ENCODE peak calls at places on chromosomes 12 and 14, in five cellular contexts. H is HCT116, L is PC-3, I is neural progenitor cell, X is MM.1S. M is an unnamed sample.

GRCh38 chr12:53325539-53326061 is 4.2 kb upstream of the AAAS start:
- DNase-seq in I (peak; percentile 70), X (no peak), L (no peak), H (no peak), M (peak; percentile 66)

GRCh38 chr12:11863478-11863906 is 207.2 kb upstream of the BCL2L14 start:
- DNase-seq in X (no peak), H (no peak), L (no peak), I (no peak), M (peak; percentile 78)

GRCh38 chr12:126534495-126534894 is 1469.3 kb downstream of the AACS start:
- DNase-seq in I (no peak), H (no peak), L (no peak), X (no peak), M (no peak)

GRCh38 chr12:22529281-22530060 is 14.9 kb downstream of the C2CD5 start:
- DNase-seq in L (peak; percentile 55), I (peak; percentile 33), X (peak; percentile 68), H (no peak), M (peak; percentile 59)

GRCh38 chr12:125079943-125080645 is 14.9 kb downstream of the AACS start:
- DNase-seq in L (no peak), X (no peak), H (no peak), I (no peak), M (peak; percentile 92)

GRCh38 chr14:71621276-71621675 is 311.0 kb upstream of the RGS6 start:
- DNase-seq in X (no peak), I (no peak), H (no peak), L (peak; percentile 70), M (peak; percentile 23)

GRCh38 chr14:75223664-75224154 is 47.3 kb upstream of the TMED10 start:
- DNase-seq in L (no peak), X (peak; percentile 7), I (peak; percentile 79), H (no peak), M (peak; percentile 10)

GRCh38 chr12:43349863-43350262 is 202.1 kb downstream of the ADAMTS20 start:
- DNase-seq in H (peak; percentile 10), I (no peak), X (no peak), L (peak; percentile 62), M (peak; percentile 64)

GRCh38 chr14:93347850-93348249 is 868 bp downstream of the COX8C start:
- DNase-seq in L (no peak), X (no peak), I (no peak), H (no peak), M (no peak)

GRCh38 chr12:112219195-112219594 is 93.8 kb downstream of the TRAFD1 start:
- DNase-seq in H (no peak), X (no peak), L (no peak), I (no peak), M (peak; percentile 30)

GRCh38 chr12:6062427-6063378 is 61.8 kb downstream of the VWF start:
- DNase-seq in I (peak; percentile 69), L (peak; percentile 56), X (peak; percentile 48), H (no peak), M (peak; percentile 65)

GRCh38 chr12:45235087-45236025 is 19.5 kb downstream of the ANO6 start:
- DNase-seq in X (no peak), H (peak; percentile 62), L (peak; percentile 91), I (peak; percentile 24), M (peak; percentile 71)

GRCh38 chr12:93851245-93851665 is 174.1 kb downstream of the CRADD start:
- DNase-seq in I (no peak), L (no peak), X (no peak), H (no peak), M (no peak)

GRCh38 chr12:51188359-51189051 is 15.6 kb upstream of the TFCP2 start:
- DNase-seq in I (no peak), H (no peak), L (no peak), X (peak; percentile 19), M (no peak)

GRCh38 chr12:11040162-11040561 is 9.0 kb upstream of the TAS2R31 start:
- DNase-seq in X (no peak), H (no peak), I (no peak), L (no peak), M (peak; percentile 26)

GRCh38 chr12:50184261-50184660 is 17.1 kb upstream of the CERS5 start:
- DNase-seq in H (no peak), L (no peak), X (no peak), I (no peak), M (no peak)

GRCh38 chr14:63901434-63902085 is 48.8 kb downstream of the SYNE2 start:
- DNase-seq in L (no peak), I (no peak), H (no peak), X (no peak), M (peak; percentile 70)

GRCh38 chr12:55955800-55956508 is 9.9 kb downstream of the PMEL start:
- DNase-seq in L (peak; percentile 95), H (peak; percentile 88), X (no peak), I (no peak), M (peak; percentile 86)

GRCh38 chr12:52210186-52210924 is 18.5 kb upstream of the KRT80 start:
- DNase-seq in H (no peak), X (no peak), L (peak; percentile 55), I (no peak), M (peak; percentile 89)

GRCh38 chr14:31887929-31888580 is 189.0 kb upstream of the ARHGAP5 start:
- DNase-seq in L (no peak), H (no peak), I (no peak), X (no peak), M (no peak)

GRCh38 chr12:12837025-12837872 is 24.1 kb downstream of the DDX47 start:
- DNase-seq in I (peak; percentile 57), L (peak; percentile 91), H (peak; percentile 67), X (peak; percentile 27), M (peak; percentile 91)

GRCh38 chr14:56482306-56482705 is 97.3 kb upstream of the TMEM260 start:
- DNase-seq in X (no peak), L (peak; percentile 53), I (peak; percentile 76), H (peak; percentile 28), M (peak; percentile 15)

GRCh38 chr12:49603721-49604120 is 1.7 kb downstream of the FAM186B start:
- DNase-seq in L (no peak), X (no peak), H (no peak), I (no peak), M (no peak)

GRCh38 chr12:110721570-110721969 is 21.1 kb downstream of the PPP1CC start:
- DNase-seq in H (no peak), L (no peak), X (no peak), I (no peak), M (no peak)

GRCh38 chr14:25041484-25041883 is 8.5 kb downstream of the STXBP6 start:
- DNase-seq in X (no peak), L (no peak), I (no peak), H (no peak), M (no peak)

GRCh38 chr12:82474181-82474797 is 116.0 kb downstream of the METTL25 start:
- DNase-seq in I (no peak), L (no peak), X (no peak), H (no peak), M (no peak)

GRCh38 chr14:68539311-68539737 is 253.5 kb downstream of the ZFP36L1 start:
- DNase-seq in H (no peak), I (peak; percentile 76), L (no peak), X (no peak), M (no peak)

DNA sequence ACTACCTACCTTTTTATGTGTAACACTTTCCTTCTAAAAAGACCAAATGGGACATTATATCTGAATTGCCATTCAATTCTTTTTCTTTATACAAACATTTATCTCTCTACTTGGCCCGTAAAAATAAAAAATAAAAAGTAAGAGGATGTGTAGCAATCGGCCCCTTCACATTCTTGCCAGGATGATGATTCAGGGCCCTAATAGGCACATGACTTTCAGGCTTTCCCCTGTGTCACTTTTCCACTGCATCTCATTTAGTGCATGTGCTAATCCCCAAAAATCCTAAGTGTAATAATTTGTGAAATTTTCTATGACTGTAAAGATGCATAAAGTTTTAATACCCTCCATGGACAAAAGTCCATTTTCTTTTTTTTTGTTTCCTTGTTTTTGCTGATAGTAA is 23.0 kb upstream of the ATP2B1 start:
- DNase-seq in H (no peak), I (no peak), L (peak; percentile 53), X (no peak), M (peak; percentile 91)
- H3K9ac ChIP-seq in H (no peak overlapping the region), I (no peak overlapping the region), L (peak overlapping the region; percentile 23), X (no peak overlapping the region), M (peak overlapping the region; percentile 53)

GRCh38 chr14:69574954-69575295 is 254 bp upstream of the CCDC177 start:
- DNase-seq in I (no peak), X (no peak), L (no peak), H (no peak), M (no peak)

GRCh38 chr14:69572634-69573135 is 2.0 kb downstream of the CCDC177 start:
- DNase-seq in X (no peak), I (no peak), L (no peak), H (no peak), M (peak; percentile 35)

GRCh38 chr14:69574266-69574953 is at the start of gene CCDC177:
- DNase-seq in H (peak; percentile 21), X (peak; percentile 50), I (peak; percentile 94), L (peak; percentile 79), M (peak; percentile 67)

GRCh38 chr14:69573205-69573840 is 1.3 kb downstream of the CCDC177 start:
- DNase-seq in X (no peak), L (no peak), H (no peak), I (no peak), M (peak; percentile 33)

DNA sequence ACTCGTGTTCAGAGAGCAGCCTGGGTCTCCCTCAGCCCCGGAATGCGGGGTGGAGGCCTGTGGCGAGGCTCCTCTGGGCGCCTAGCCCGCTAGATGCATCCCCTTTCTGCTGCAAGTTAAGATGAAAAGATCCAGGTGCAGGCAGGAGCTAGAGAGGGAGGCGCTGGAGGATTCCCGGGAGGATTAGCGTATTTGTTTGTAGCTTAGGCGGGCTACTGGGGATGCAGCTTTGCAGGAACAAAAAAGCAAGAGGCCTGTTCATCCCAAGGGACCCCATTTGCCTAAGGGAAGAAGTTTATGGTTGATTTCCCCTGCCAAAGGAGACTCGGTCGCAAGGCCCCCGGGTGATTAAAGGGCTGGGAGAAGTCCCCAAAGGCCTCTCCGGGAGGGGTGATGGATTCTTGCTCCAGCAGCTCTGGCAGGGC is 818 bp downstream of the CCDC177 start:
- DNase-seq in H (no peak), L (no peak), X (no peak), I (peak; percentile 95), M (peak; percentile 7)
- TF ChIP-seq EZH2 in H (no peak), L (no peak), X (no peak), I (no peak), M (no peak)

GRCh38 chr12:47920913-47921312 is 16.1 kb upstream of the VDR start:
- DNase-seq in L (no peak), H (no peak), X (no peak), I (no peak), M (no peak)
- TF ChIP-seq EZH2phosphoT487 in L (no peak), H (no peak), X (no peak), I (no peak), M (no peak)

DNA sequence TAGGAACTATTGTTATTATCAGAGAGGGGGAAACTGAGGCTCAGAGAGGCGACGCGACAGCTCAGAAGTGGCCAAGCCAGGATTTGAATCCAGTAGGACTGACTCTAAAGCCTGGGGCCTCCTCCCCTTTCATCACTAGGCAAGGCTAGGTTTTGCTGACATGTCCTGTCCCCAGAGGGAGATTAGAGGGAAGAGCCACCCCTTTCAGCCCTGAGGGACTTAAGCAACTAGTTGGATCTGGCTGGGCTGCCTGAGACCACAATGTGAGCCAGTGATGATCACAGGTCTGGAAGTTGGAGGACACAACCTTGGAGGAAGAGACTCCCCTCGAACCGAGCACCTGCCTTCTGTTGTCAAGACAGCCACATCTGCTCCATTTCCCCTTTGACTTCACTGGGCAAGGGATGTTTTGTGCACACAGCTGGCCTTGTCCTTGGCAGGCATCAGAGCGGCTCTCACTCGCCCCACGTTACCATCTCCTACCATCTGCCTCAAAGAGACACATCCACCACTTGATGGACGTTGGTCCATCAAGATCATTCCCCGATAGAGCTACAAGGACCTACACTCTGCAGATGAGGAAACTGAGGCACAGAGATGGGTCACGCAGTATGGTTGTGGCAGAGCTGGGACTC is 31.4 kb downstream of the MVK start:
- DNase-seq in I (peak; percentile 68), H (no peak), L (no peak), X (no peak), M (no peak)
- H3K9ac ChIP-seq in I (no peak overlapping the region), H (no peak overlapping the region), L (no peak overlapping the region), X (no peak overlapping the region), M (no peak overlapping the region)

GRCh38 chr12:102962532-102962931 is 5.1 kb downstream of the ASCL1 start:
- DNase-seq in H (no peak), L (no peak), X (no peak), I (peak; percentile 28), M (no peak)
- TF ChIP-seq EZH2 in H (no peak), L (no peak), X (no peak), I (no peak), M (peak; percentile 33)

M was measured in GM23248.